ENCODE peak calls at places on chromosome 1, in six cellular contexts. N is K562, O is H1, Z is GM12878, X is GM12891, L is HepG2. Q is an unnamed sample.

GRCh38 chr1:78419309-78419708 is 71.5 kb upstream of the PTGFR start:
- DNase-seq in N (no peak), O (no peak), Z (no peak), X (no peak), L (no peak), Q (no peak)

GRCh38 chr1:23174383-23175110 is 5.9 kb upstream of the LUZP1 start:
- DNase-seq in N (no peak), O (no peak), Z (no peak), X (no peak), L (no peak), Q (no peak)

GRCh38 chr1:63883494-63884235 is 109.8 kb downstream of the ROR1 start:
- DNase-seq in N (no peak), O (no peak), Z (no peak), X (no peak), L (no peak), Q (no peak)

GRCh38 chr1:15272009-15272781 is 25.2 kb downstream of the FHAD1 start:
- DNase-seq in N (peak), O (peak), Z (no peak), X (peak), L (peak), Q (peak)

GRCh38 chr1:20150969-20151368 is 11.8 kb downstream of the PLA2G2F start:
- DNase-seq in N (no peak), O (no peak), Z (no peak), X (no peak), L (no peak), Q (no peak)

GRCh38 chr1:201228011-201228983 is 37.7 kb downstream of the IGFN1 start:
- DNase-seq in N (no peak), O (peak), Z (no peak), X (no peak), L (no peak), Q (no peak)

GRCh38 chr1:1281533-1282321 is 1.5 kb downstream of the SCNN1D start:
- DNase-seq in N (no peak), O (no peak), Z (no peak), X (no peak), L (peak), Q (no peak)

GRCh38 chr1:209706622-209707021 is 2.0 kb downstream of the HSD11B1 start:
- DNase-seq in N (no peak), O (no peak), Z (no peak), X (no peak), L (no peak), Q (no peak)

GRCh38 chr1:29120955-29121485 is 2.7 kb downstream of the TMEM200B start:
- DNase-seq in N (no peak), O (peak), Z (no peak), X (peak), L (no peak), Q (peak)

GRCh38 chr1:114668784-114669561 is 876 bp downstream of the DENND2C start:
- DNase-seq in N (no peak), O (no peak), Z (no peak), X (no peak), L (peak), Q (no peak)

GRCh38 chr1:29548091-29548490 is 311.8 kb downstream of the PTPRU start:
- DNase-seq in N (no peak), O (no peak), Z (no peak), X (no peak), L (no peak), Q (no peak)

GRCh38 chr1:69569983-69570755 is 2.4 kb downstream of the LRRC7 start:
- DNase-seq in N (no peak), O (peak), Z (no peak), X (no peak), L (no peak), Q (no peak)

GRCh38 chr1:119711804-119712341 is at the start of gene PHGDH:
- DNase-seq in N (peak), O (peak), Z (peak), X (peak), L (peak), Q (peak)

GRCh38 chr1:108601708-108602410 is 42.0 kb downstream of the EEIG2 start:
- DNase-seq in N (no peak), O (no peak), Z (no peak), X (no peak), L (no peak), Q (no peak)

GRCh38 chr1:154784924-154785531 is 85.1 kb downstream of the KCNN3 start:
- DNase-seq in N (no peak), O (no peak), Z (peak), X (peak), L (peak), Q (peak)

GRCh38 chr1:180912801-180913616 is at the start of gene KIAA1614:
- DNase-seq in N (no peak), O (peak), Z (no peak), X (no peak), L (no peak), Q (no peak)

GRCh38 chr1:39542924-39543323 is 33.7 kb downstream of the PABPC4 start:
- DNase-seq in N (no peak), O (no peak), Z (no peak), X (no peak), L (no peak), Q (no peak)

GRCh38 chr1:39544327-39544726 is 32.3 kb downstream of the PABPC4 start:
- DNase-seq in N (no peak), O (no peak), Z (no peak), X (no peak), L (no peak), Q (no peak)

GRCh38 chr1:39540504-39541031 is 36.0 kb downstream of the PABPC4 start:
- DNase-seq in N (no peak), O (no peak), Z (no peak), X (no peak), L (no peak), Q (no peak)

GRCh38 chr1:39538531-39539251 is 37.9 kb downstream of the PABPC4 start:
- DNase-seq in N (no peak), O (no peak), Z (no peak), X (no peak), L (no peak), Q (no peak)

DNA sequence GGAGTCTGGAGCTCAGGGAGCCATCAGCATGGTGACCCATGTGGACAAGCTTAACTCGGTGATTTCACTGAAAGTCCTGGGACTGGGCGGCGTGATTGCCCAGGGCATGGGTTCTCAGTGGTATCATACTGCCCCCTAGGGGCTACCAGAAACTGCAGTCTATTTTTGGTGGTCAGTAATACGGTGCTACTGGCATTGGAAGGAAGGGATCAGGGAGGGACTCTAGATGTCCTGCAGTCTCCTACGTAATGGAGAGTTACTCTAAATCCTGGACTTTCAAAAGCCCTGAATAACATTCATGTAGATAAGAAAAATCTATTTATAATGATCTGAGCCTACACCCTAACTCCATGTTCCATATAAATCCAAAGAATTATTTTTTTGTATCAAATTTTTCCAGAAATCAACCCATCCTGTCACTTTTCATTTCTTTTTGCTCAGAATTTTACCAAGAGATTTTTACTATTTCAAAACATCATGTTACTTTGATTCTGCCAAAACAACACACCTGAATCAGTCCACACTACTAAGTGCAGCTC is 37.3 kb downstream of the PABPC4 start:
- DNase-seq in N (peak), O (peak), Z (peak), X (peak), L (peak), Q (peak)
- TF ChIP-seq TAF1 in N (no peak), O (no peak), Z (no peak), X (no peak), L (no peak), Q (no peak)

GRCh38 chr1:212822956-212823355 is 24.5 kb downstream of the SPATA45 start:
- DNase-seq in N (no peak), O (no peak), Z (no peak), X (no peak), L (no peak), Q (no peak)

GRCh38 chr1:212824201-212824600 is 23.2 kb downstream of the SPATA45 start:
- DNase-seq in N (no peak), O (no peak), Z (no peak), X (no peak), L (no peak), Q (no peak)

GRCh38 chr1:212816567-212817278 is 25.0 kb downstream of the TATDN3 start:
- DNase-seq in N (no peak), O (no peak), Z (no peak), X (no peak), L (peak), Q (no peak)

GRCh38 chr1:212820969-212821368 is 26.5 kb downstream of the SPATA45 start:
- DNase-seq in N (no peak), O (no peak), Z (no peak), X (no peak), L (no peak), Q (no peak)

GRCh38 chr1:212819704-212820103 is 27.7 kb downstream of the SPATA45 start:
- DNase-seq in N (no peak), O (no peak), Z (peak), X (no peak), L (no peak), Q (no peak)
- TF ChIP-seq POLR2A in N (no peak), O (no peak), Z (no peak), X (no peak), L (no peak), Q (no peak)

DNA sequence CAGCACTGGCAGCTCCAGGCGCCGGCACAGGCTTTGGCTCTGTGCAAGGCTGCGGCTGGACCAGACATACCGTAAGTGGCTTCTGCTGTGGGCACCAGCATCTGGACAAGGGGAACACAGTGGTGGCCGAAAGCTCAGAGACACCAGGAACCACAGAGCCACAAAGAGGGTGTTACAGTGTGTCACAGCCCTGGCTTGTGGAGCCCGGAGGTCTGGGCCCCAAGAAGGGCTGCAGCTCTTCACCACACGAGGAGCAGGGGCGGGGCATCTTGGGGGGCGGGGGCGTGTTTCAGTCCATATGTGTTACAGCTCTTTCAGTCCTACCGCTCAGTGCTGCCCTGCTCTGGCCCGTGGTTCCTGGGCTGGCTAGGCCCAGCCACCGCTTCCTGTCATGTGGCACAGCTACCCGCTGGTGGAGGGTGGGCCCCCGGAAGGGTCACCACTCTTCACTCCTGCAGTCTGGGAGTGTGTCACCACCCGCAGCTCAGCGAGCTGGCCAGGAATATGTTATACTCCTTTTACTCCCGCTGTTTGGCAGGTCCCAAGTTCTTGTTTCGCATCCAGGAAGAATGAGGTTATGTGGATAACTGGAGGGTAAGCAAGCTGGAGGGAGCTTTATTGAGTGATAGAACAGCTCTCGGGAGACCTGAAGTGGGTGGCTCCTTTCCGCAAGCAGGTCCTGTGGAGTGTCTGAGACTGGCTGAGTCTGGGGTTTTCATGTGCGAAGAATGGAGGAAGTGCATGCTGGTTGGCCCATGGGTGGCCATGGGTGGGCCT is 3.3 kb upstream of the LSM10 start:
- DNase-seq in N (peak), O (peak), Z (no peak), X (peak), L (peak), Q (peak)
- TF ChIP-seq POLR2AphosphoS5 in N (peak), O (peak), Z (peak), X (peak), L (peak), Q (peak)

GRCh38 chr1:202501281-202501680 is 152.8 kb downstream of the PPP1R12B start:
- DNase-seq in N (peak), O (no peak), Z (no peak), X (no peak), L (peak), Q (no peak)

GRCh38 chr1:202498542-202498941 is 150.0 kb downstream of the PPP1R12B start:
- DNase-seq in N (no peak), O (no peak), Z (no peak), X (no peak), L (no peak), Q (no peak)
- TF ChIP-seq TAF1 in N (no peak), O (no peak), Z (no peak), X (no peak), L (no peak), Q (no peak)

DNA sequence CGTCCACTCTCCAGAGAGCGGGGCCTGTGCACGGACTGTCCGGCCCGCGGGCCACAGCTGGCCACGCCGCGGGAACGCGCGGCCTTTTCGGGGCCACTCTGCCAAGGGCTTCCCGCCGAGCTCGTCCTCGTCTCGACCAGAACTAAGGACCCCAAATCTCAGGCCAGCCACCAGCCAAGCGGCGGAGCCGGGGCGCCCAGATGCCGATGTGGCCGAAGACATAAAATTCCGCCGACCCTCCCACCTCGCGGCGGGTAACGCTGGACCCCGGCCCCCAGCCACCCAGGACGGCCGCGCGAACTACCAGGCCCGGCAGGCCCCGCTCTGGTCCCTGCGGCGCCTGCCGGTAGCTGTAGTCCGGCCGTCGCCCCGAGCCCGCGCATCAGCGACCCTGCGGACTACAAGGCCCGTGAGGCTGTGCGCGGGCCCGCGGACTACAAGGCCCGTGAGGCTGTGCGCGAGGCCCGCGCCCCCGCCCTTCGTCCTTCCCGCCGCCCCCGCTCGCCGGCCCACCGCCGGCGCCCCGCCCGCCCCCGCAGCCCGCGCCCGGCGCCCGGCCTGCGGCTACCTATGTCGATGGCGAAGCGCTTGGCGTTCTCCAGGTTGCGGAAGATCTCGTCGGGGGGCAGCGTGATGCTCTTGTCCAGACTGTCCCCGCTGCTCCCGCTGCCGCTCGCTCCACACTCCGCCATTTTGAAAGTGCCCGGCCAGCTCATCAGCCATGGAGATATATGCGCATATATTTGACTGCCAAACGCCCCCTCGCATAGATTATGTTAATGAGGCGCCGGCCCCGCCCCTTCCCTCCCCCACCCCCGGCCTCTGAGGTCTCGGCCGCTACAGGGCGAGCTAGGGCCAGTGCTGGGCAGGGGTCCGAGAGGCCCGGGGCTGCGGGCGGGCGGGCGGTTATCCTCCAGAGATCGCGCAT is at the start of gene PANK4:
- DNase-seq in N (peak), O (peak), Z (no peak), X (peak), L (peak), Q (peak)
- TF ChIP-seq POLR2A in N (peak), O (no peak), Z (peak), X (peak), L (peak), Q (peak)

DNA sequence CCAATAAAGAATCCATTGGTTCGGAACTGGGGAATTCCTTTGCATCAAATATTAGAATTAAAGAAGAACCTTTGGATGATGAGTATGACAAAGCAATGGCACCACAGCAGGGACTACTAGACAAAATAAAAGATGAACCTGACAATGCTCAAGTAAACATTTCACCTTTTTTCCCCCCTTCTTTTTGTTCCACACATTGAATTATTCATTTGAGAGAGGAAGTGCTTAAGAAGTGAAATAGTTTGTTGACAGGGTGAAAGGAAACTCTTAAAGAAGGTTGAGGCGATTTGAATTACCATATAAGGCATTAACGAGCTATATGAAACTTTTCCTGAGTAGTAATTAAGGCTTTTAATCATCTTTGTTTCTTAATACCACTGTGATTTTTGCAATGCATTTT is 93.1 kb downstream of the ZMYM4 start:
- DNase-seq in N (no peak), O (no peak), Z (no peak), X (no peak), L (no peak), Q (no peak)
- TF ChIP-seq POLR2AphosphoS5 in N (no peak), O (no peak), Z (no peak), X (no peak), L (no peak), Q (no peak)

GRCh38 chr1:33378976-33379375 is 51.9 kb downstream of the PHC2 start:
- DNase-seq in N (no peak), O (no peak), Z (peak), X (no peak), L (no peak), Q (no peak)
- TF ChIP-seq TAF1 in N (no peak), O (no peak), Z (no peak), X (no peak), L (no peak), Q (no peak)

GRCh38 chr1:61741682-61742619 is at the start of gene PATJ:
- DNase-seq in N (no peak), O (peak), Z (no peak), X (peak), L (peak), Q (peak)

GRCh38 chr1:61743432-61743705 is 1.1 kb downstream of the PATJ start:
- DNase-seq in N (no peak), O (no peak), Z (no peak), X (no peak), L (no peak), Q (no peak)

GRCh38 chr1:61746768-61747167 is 4.5 kb downstream of the PATJ start:
- DNase-seq in N (no peak), O (no peak), Z (no peak), X (no peak), L (no peak), Q (no peak)

GRCh38 chr1:61743716-61744620 is 1.7 kb downstream of the PATJ start:
- DNase-seq in N (no peak), O (no peak), Z (no peak), X (no peak), L (no peak), Q (no peak)

GRCh38 chr1:61742620-61743431 is 546 bp downstream of the PATJ start:
- DNase-seq in N (no peak), O (peak), Z (no peak), X (peak), L (peak), Q (peak)
- TF ChIP-seq POLR2A in N (no peak), O (no peak), Z (no peak), X (no peak), L (no peak), Q (no peak)

GRCh38 chr1:244710474-244711062 is 57.6 kb downstream of the DESI2 start:
- DNase-seq in N (no peak), O (no peak), Z (no peak), X (no peak), L (no peak), Q (no peak)
- TF ChIP-seq POLR2AphosphoS5 in N (no peak), O (no peak), Z (no peak), X (no peak), L (no peak), Q (no peak)

GRCh38 chr1:230866171-230866811 is 2.0 kb downstream of the C1orf198 start:
- DNase-seq in N (no peak), O (no peak), Z (no peak), X (no peak), L (no peak), Q (no peak)
- TF ChIP-seq TAF1 in N (no peak), O (no peak), Z (no peak), X (no peak), L (no peak), Q (no peak)

Q was measured in GM12892.